ENCODE peak calls at places on chromosomes 5 and 9, in five cellular contexts. One of them, this sample, is unnamed.

GRCh38 chr5:141926434-141926833 is 2.8 kb downstream of the DELE1 start:
- DNase-seq in neuronal stem cell: no peak
- DNase-seq in heart left ventricle: no peak
- DNase-seq in Peyer's patch: no peak
- DNase-seq in CD8-positive, alpha-beta T cell: no peak
- DNase-seq in this sample: no peak

GRCh38 chr9:14272924-14273528 is 40.9 kb downstream of the NFIB start:
- DNase-seq in neuronal stem cell: no peak
- DNase-seq in heart left ventricle: no peak
- DNase-seq in Peyer's patch: no peak
- DNase-seq in CD8-positive, alpha-beta T cell: no peak
- DNase-seq in this sample: no peak

GRCh38 chr9:97908736-97909135 is 13.6 kb downstream of the TRMO start:
- DNase-seq in neuronal stem cell: no peak
- DNase-seq in heart left ventricle: no peak
- DNase-seq in Peyer's patch: no peak
- DNase-seq in CD8-positive, alpha-beta T cell: no peak
- DNase-seq in this sample: no peak

GRCh38 chr9:120925535-120926396 is 830 bp downstream of the TRAF1 start:
- DNase-seq in neuronal stem cell: no peak
- DNase-seq in heart left ventricle: peak; percentile 53
- DNase-seq in Peyer's patch: peak; percentile 66
- DNase-seq in CD8-positive, alpha-beta T cell: no peak
- DNase-seq in this sample: peak; percentile 87

GRCh38 chr5:169742773-169743296 is 105.8 kb downstream of the DOCK2 start:
- DNase-seq in neuronal stem cell: no peak
- DNase-seq in heart left ventricle: no peak
- DNase-seq in Peyer's patch: no peak
- DNase-seq in CD8-positive, alpha-beta T cell: no peak
- DNase-seq in this sample: no peak

GRCh38 chr9:89122944-89123343 is 55.7 kb downstream of the SHC3 start:
- DNase-seq in neuronal stem cell: no peak
- DNase-seq in heart left ventricle: no peak
- DNase-seq in Peyer's patch: no peak
- DNase-seq in CD8-positive, alpha-beta T cell: no peak
- DNase-seq in this sample: no peak

GRCh38 chr5:168786142-168786541 is 207.0 kb upstream of the PANK3 start:
- DNase-seq in neuronal stem cell: no peak
- DNase-seq in heart left ventricle: no peak
- DNase-seq in Peyer's patch: no peak
- DNase-seq in CD8-positive, alpha-beta T cell: no peak
- DNase-seq in this sample: no peak

GRCh38 chr5:28523887-28524637 is 1485.7 kb upstream of the CDH9 start:
- DNase-seq in neuronal stem cell: no peak
- DNase-seq in heart left ventricle: no peak
- DNase-seq in Peyer's patch: no peak
- DNase-seq in CD8-positive, alpha-beta T cell: no peak
- DNase-seq in this sample: no peak

GRCh38 chr9:93724852-93725251 is 148.5 kb downstream of the PHF2 start:
- DNase-seq in neuronal stem cell: no peak
- DNase-seq in heart left ventricle: no peak
- DNase-seq in Peyer's patch: no peak
- DNase-seq in CD8-positive, alpha-beta T cell: no peak
- DNase-seq in this sample: no peak

GRCh38 chr9:131674425-131675421 is 65.2 kb downstream of the RAPGEF1 start:
- DNase-seq in neuronal stem cell: no peak
- DNase-seq in heart left ventricle: no peak
- DNase-seq in Peyer's patch: no peak
- DNase-seq in CD8-positive, alpha-beta T cell: no peak
- DNase-seq in this sample: no peak

GRCh38 chr5:53749611-53750010 is 189.2 kb downstream of the NDUFS4 start:
- DNase-seq in neuronal stem cell: no peak
- DNase-seq in heart left ventricle: no peak
- DNase-seq in Peyer's patch: no peak
- DNase-seq in CD8-positive, alpha-beta T cell: no peak
- DNase-seq in this sample: no peak

GRCh38 chr5:181261320-181262085 is 560 bp upstream of the TRIM52 start:
- DNase-seq in neuronal stem cell: peak; percentile 54
- DNase-seq in heart left ventricle: peak; percentile 84
- DNase-seq in Peyer's patch: peak; percentile 93
- DNase-seq in CD8-positive, alpha-beta T cell: peak; percentile 85
- DNase-seq in this sample: peak; percentile 84

GRCh38 chr5:138180183-138180782 is 1.4 kb downstream of the KIF20A start:
- DNase-seq in neuronal stem cell: peak; percentile 45
- DNase-seq in heart left ventricle: no peak
- DNase-seq in Peyer's patch: no peak
- DNase-seq in CD8-positive, alpha-beta T cell: no peak
- DNase-seq in this sample: no peak

GRCh38 chr9:113484258-113484730 is 20.8 kb downstream of the RGS3 start:
- DNase-seq in neuronal stem cell: no peak
- DNase-seq in heart left ventricle: peak; percentile 83
- DNase-seq in Peyer's patch: peak; percentile 54
- DNase-seq in CD8-positive, alpha-beta T cell: no peak
- DNase-seq in this sample: peak; percentile 86

GRCh38 chr5:145568581-145568980 is 266.6 kb downstream of the PRELID2 start:
- DNase-seq in neuronal stem cell: no peak
- DNase-seq in heart left ventricle: no peak
- DNase-seq in Peyer's patch: no peak
- DNase-seq in CD8-positive, alpha-beta T cell: no peak
- DNase-seq in this sample: no peak

GRCh38 chr5:64874753-64875152 is 106.0 kb downstream of the CWC27 start:
- DNase-seq in neuronal stem cell: no peak
- DNase-seq in heart left ventricle: no peak
- DNase-seq in Peyer's patch: no peak
- DNase-seq in CD8-positive, alpha-beta T cell: no peak
- DNase-seq in this sample: no peak

GRCh38 chr9:94086468-94086867 is 2.2 kb downstream of the PTPDC1 start:
- DNase-seq in neuronal stem cell: no peak
- DNase-seq in heart left ventricle: no peak
- DNase-seq in Peyer's patch: no peak
- DNase-seq in CD8-positive, alpha-beta T cell: no peak
- DNase-seq in this sample: no peak

GRCh38 chr9:104849023-104849422 is 78.9 kb downstream of the ABCA1 start:
- DNase-seq in neuronal stem cell: no peak
- DNase-seq in heart left ventricle: no peak
- DNase-seq in Peyer's patch: no peak
- DNase-seq in CD8-positive, alpha-beta T cell: no peak
- DNase-seq in this sample: no peak

GRCh38 chr5:157271740-157272271 is 5.9 kb downstream of the CYFIP2 start:
- DNase-seq in neuronal stem cell: no peak
- DNase-seq in heart left ventricle: peak; percentile 35
- DNase-seq in Peyer's patch: peak; percentile 96
- DNase-seq in CD8-positive, alpha-beta T cell: peak; percentile 90
- DNase-seq in this sample: peak; percentile 61

DNA sequence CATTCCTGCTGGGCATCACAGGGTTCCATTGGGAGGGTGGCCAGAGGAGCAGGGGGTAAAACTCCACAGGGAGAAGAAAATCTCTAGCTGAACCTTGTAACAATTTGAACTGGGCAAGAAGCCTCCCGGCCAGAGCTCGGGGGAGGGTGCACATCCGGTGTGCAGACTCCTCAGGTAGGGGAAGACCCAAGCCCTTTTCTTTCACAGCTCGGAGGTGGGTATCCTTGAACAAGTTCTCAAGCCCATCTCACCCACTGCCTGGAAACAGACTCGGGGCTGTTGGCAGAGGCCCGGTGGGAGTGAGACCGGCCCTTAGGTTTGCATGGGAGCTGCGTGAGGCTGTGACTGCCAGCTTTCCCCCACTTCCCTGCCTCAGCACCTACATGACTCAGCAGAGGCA is 111.5 kb upstream of the IL7R start:
- DNase-seq in neuronal stem cell: no peak
- DNase-seq in heart left ventricle: no peak
- DNase-seq in Peyer's patch: no peak
- DNase-seq in CD8-positive, alpha-beta T cell: no peak
- DNase-seq in this sample: no peak
- H3K27me3 ChIP-seq in neuronal stem cell: no peaks in the 10 kb centered on the region
- H3K27me3 ChIP-seq in heart left ventricle: no peaks in the 10 kb centered on the region
- H3K27me3 ChIP-seq in Peyer's patch: no peaks in the 10 kb centered on the region
- H3K27me3 ChIP-seq in CD8-positive, alpha-beta T cell: no peaks in the 10 kb centered on the region
- H3K27me3 ChIP-seq in this sample: no peaks in the 10 kb centered on the region

GRCh38 chr5:1853531-1853930 is 29.2 kb downstream of the IRX4 start:
- DNase-seq in neuronal stem cell: no peak
- DNase-seq in heart left ventricle: no peak
- DNase-seq in Peyer's patch: no peak
- DNase-seq in CD8-positive, alpha-beta T cell: no peak
- DNase-seq in this sample: no peak
- H3K27me3 ChIP-seq in neuronal stem cell: peaks cover 8% of the 10 kb centered on the region
- H3K27me3 ChIP-seq in heart left ventricle: peaks cover 42% of the 10 kb centered on the region
- H3K27me3 ChIP-seq in Peyer's patch: no peaks in the 10 kb centered on the region
- H3K27me3 ChIP-seq in CD8-positive, alpha-beta T cell: peaks cover 5% of the 10 kb centered on the region
- H3K27me3 ChIP-seq in this sample: no peaks in the 10 kb centered on the region

DNA sequence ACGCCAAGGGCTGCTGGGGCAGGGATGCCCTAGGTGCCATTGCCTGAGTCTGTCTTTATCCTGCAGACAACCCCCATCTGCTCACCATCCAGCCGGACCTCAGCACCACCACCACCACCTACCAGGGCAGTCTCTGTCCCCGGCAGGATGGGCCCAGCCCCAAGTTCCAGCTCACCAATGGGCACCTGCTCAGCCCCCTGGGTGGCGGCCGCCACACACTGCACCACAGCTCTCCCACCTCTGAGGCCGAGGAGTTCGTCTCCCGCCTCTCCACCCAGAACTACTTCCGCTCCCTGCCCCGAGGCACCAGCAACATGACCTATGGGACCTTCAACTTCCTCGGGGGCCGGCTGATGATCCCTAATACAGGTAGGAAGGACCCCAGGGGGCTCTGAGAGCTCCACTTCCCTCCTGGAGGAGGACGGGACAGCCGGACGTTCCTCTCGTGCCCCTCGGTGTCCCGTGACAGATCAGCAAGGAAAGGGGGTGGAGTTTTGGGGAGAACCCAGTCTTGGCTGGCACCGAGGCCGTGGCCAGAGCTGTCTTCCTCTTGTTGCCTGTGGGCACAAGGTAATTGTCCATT is 24.9 kb downstream of the HK3 start:
- DNase-seq in neuronal stem cell: no peak
- DNase-seq in heart left ventricle: no peak
- DNase-seq in Peyer's patch: no peak
- DNase-seq in CD8-positive, alpha-beta T cell: no peak
- DNase-seq in this sample: no peak
- H3K27me3 ChIP-seq in neuronal stem cell: peaks cover 57% of the 10 kb centered on the region
- H3K27me3 ChIP-seq in heart left ventricle: peaks cover 18% of the 10 kb centered on the region
- H3K27me3 ChIP-seq in Peyer's patch: no peaks in the 10 kb centered on the region
- H3K27me3 ChIP-seq in CD8-positive, alpha-beta T cell: no peaks in the 10 kb centered on the region
- H3K27me3 ChIP-seq in this sample: no peaks in the 10 kb centered on the region

GRCh38 chr5:112186401-112186990 is 232.6 kb downstream of the EPB41L4A start:
- DNase-seq in neuronal stem cell: no peak
- DNase-seq in heart left ventricle: no peak
- DNase-seq in Peyer's patch: no peak
- DNase-seq in CD8-positive, alpha-beta T cell: no peak
- DNase-seq in this sample: no peak
- H3K27me3 ChIP-seq in neuronal stem cell: no peaks in the 10 kb centered on the region
- H3K27me3 ChIP-seq in heart left ventricle: no peaks in the 10 kb centered on the region
- H3K27me3 ChIP-seq in Peyer's patch: no peaks in the 10 kb centered on the region
- H3K27me3 ChIP-seq in CD8-positive, alpha-beta T cell: no peaks in the 10 kb centered on the region
- H3K27me3 ChIP-seq in this sample: no peaks in the 10 kb centered on the region

DNA sequence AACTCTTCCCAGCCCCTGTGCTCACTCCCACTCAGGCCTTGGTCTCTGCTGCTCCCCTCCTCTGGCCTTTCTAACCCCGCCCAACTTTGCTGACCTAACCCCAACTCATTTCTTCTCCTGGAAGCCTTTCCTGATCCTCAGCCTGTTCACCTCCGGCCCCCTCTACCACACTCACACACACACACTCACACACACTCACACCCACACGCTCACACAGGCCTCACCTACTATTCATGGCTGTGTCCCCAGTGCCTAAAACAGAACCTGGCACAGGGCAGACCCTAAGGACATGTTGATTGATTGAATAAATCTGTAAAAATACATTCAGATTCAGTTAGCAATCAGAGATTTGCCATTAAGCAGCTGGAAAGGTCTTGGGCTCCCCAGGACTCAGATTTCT is 28.5 kb upstream of the LHX2 start:
- DNase-seq in neuronal stem cell: no peak
- DNase-seq in heart left ventricle: no peak
- DNase-seq in Peyer's patch: no peak
- DNase-seq in CD8-positive, alpha-beta T cell: no peak
- DNase-seq in this sample: no peak
- H3K27me3 ChIP-seq in neuronal stem cell: peaks cover 89% of the 10 kb centered on the region
- H3K27me3 ChIP-seq in heart left ventricle: peaks cover 21% of the 10 kb centered on the region
- H3K27me3 ChIP-seq in Peyer's patch: no peaks in the 10 kb centered on the region
- H3K27me3 ChIP-seq in CD8-positive, alpha-beta T cell: no peaks in the 10 kb centered on the region
- H3K27me3 ChIP-seq in this sample: peaks cover 2% of the 10 kb centered on the region

DNA sequence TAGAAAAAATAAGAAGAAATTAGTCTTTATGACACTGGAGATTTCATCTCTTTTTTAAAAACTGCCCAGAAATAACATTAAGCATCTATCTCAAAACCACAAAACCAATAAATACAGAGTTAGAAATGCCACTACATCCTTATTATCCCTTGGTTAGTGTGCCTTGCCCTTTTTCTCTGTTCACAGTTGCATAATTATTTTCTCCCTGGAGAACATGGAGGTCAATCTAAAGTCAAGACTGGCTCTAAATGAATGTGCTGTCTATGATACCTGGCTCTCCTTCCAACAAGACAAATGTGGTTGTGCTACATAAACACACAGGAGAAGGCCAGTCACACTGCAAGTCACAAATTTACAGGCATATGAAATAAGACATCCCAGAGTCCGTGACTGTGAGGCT is 2.8 kb downstream of the FBN2 start:
- DNase-seq in neuronal stem cell: no peak
- DNase-seq in heart left ventricle: no peak
- DNase-seq in Peyer's patch: no peak
- DNase-seq in CD8-positive, alpha-beta T cell: no peak
- DNase-seq in this sample: no peak
- H3K27me3 ChIP-seq in neuronal stem cell: no peaks in the 10 kb centered on the region
- H3K27me3 ChIP-seq in heart left ventricle: peaks cover 27% of the 10 kb centered on the region
- H3K27me3 ChIP-seq in Peyer's patch: peaks cover 20% of the 10 kb centered on the region
- H3K27me3 ChIP-seq in CD8-positive, alpha-beta T cell: peaks cover 17% of the 10 kb centered on the region
- H3K27me3 ChIP-seq in this sample: no peaks in the 10 kb centered on the region

DNA sequence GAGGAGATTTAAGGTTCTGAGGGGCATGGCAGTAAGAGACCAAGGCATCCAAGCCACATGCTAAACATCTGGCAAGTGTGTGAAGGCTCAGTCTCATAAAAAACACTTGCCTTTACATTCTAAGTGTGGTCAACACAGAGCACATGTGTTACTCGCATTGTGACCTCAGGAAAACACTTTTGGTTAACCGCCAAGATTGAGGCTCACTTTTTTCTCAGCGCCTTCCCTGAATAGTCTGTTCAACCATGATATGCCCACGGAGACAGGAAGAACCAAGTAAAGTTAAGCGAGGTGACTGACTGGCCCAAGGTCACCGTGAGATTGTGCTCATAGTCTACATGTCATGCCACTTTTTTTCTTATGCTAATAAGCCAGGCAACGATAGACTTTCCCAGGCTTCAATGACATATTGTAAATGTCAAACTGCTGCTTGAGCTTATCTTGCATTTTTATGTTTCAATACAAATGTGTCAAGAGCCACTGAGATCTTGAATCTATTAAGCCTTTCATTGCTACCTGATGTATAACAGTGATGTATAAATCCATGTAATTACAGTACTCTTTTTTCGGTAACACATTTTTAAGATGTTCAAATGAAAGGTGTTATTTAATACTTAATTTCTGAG is 21.1 kb upstream of the IL9 start:
- DNase-seq in neuronal stem cell: no peak
- DNase-seq in heart left ventricle: no peak
- DNase-seq in Peyer's patch: no peak
- DNase-seq in CD8-positive, alpha-beta T cell: no peak
- DNase-seq in this sample: no peak
- H3K27me3 ChIP-seq in neuronal stem cell: peaks cover 11% of the 10 kb centered on the region
- H3K27me3 ChIP-seq in heart left ventricle: peaks cover 35% of the 10 kb centered on the region
- H3K27me3 ChIP-seq in Peyer's patch: no peaks in the 10 kb centered on the region
- H3K27me3 ChIP-seq in CD8-positive, alpha-beta T cell: no peaks in the 10 kb centered on the region
- H3K27me3 ChIP-seq in this sample: no peaks in the 10 kb centered on the region